ENCODE peak calls at places on chromosomes 5 and 9, in five cellular contexts. One of them, this sample, is unnamed.

GRCh38 chr9:21964925-21965385 is 29.2 kb downstream of the CDKN2A start:
- DNase-seq in neural progenitor cell: peak; percentile 22
- DNase-seq in SK-N-SH: no peak
- DNase-seq in MM.1S: peak; percentile 13
- DNase-seq in HCT116: no peak
- DNase-seq in this sample: peak; percentile 13

GRCh38 chr5:121108725-121109124 is 644.6 kb downstream of the PRR16 start:
- DNase-seq in neural progenitor cell: peak; percentile 24
- DNase-seq in SK-N-SH: no peak
- DNase-seq in MM.1S: no peak
- DNase-seq in HCT116: no peak
- DNase-seq in this sample: peak; percentile 2

GRCh38 chr5:36442352-36442751 is 140.7 kb upstream of the RANBP3L start:
- DNase-seq in neural progenitor cell: no peak
- DNase-seq in SK-N-SH: no peak
- DNase-seq in MM.1S: no peak
- DNase-seq in HCT116: no peak
- DNase-seq in this sample: no peak

GRCh38 chr5:142998316-142998862 is 228.2 kb downstream of the ARHGAP26 start:
- DNase-seq in neural progenitor cell: peak; percentile 50
- DNase-seq in SK-N-SH: no peak
- DNase-seq in MM.1S: no peak
- DNase-seq in HCT116: no peak
- DNase-seq in this sample: no peak

GRCh38 chr9:95645992-95646391 is 129.2 kb upstream of the PTCH1 start:
- DNase-seq in neural progenitor cell: no peak
- DNase-seq in SK-N-SH: no peak
- DNase-seq in MM.1S: no peak
- DNase-seq in HCT116: no peak
- DNase-seq in this sample: peak; percentile 19

GRCh38 chr9:86405086-86405491 is 50.9 kb upstream of the TUT7 start:
- DNase-seq in neural progenitor cell: no peak
- DNase-seq in SK-N-SH: no peak
- DNase-seq in MM.1S: no peak
- DNase-seq in HCT116: no peak
- DNase-seq in this sample: no peak

GRCh38 chr5:142360607-142361120 is 35.8 kb upstream of the SPRY4 start:
- DNase-seq in neural progenitor cell: peak; percentile 56
- DNase-seq in SK-N-SH: peak; percentile 52
- DNase-seq in MM.1S: no peak
- DNase-seq in HCT116: peak; percentile 84
- DNase-seq in this sample: peak; percentile 75

GRCh38 chr5:179679014-179679674 is 1.7 kb downstream of the CBY3 start:
- DNase-seq in neural progenitor cell: peak; percentile 72
- DNase-seq in SK-N-SH: peak; percentile 66
- DNase-seq in MM.1S: no peak
- DNase-seq in HCT116: no peak
- DNase-seq in this sample: no peak

GRCh38 chr5:151202381-151203139 is 21.3 kb downstream of the CCDC69 start:
- DNase-seq in neural progenitor cell: no peak
- DNase-seq in SK-N-SH: no peak
- DNase-seq in MM.1S: no peak
- DNase-seq in HCT116: peak; percentile 71
- DNase-seq in this sample: peak; percentile 94

GRCh38 chr5:38060354-38060753 is 198.0 kb upstream of the EGFLAM start:
- DNase-seq in neural progenitor cell: no peak
- DNase-seq in SK-N-SH: no peak
- DNase-seq in MM.1S: no peak
- DNase-seq in HCT116: no peak
- DNase-seq in this sample: peak; percentile 58

GRCh38 chr5:136020383-136021015 is 8.3 kb upstream of the TGFBI start:
- DNase-seq in neural progenitor cell: no peak
- DNase-seq in SK-N-SH: peak; percentile 41
- DNase-seq in MM.1S: no peak
- DNase-seq in HCT116: peak; percentile 54
- DNase-seq in this sample: peak; percentile 96

GRCh38 chr9:87876708-87877107 is 6.0 kb upstream of the SPATA31E1 start:
- DNase-seq in neural progenitor cell: no peak
- DNase-seq in SK-N-SH: no peak
- DNase-seq in MM.1S: no peak
- DNase-seq in HCT116: no peak
- DNase-seq in this sample: no peak

GRCh38 chr5:14510156-14510734 is 71.3 kb upstream of the OTULINL start:
- DNase-seq in neural progenitor cell: no peak
- DNase-seq in SK-N-SH: no peak
- DNase-seq in MM.1S: no peak
- DNase-seq in HCT116: no peak
- DNase-seq in this sample: no peak

DNA sequence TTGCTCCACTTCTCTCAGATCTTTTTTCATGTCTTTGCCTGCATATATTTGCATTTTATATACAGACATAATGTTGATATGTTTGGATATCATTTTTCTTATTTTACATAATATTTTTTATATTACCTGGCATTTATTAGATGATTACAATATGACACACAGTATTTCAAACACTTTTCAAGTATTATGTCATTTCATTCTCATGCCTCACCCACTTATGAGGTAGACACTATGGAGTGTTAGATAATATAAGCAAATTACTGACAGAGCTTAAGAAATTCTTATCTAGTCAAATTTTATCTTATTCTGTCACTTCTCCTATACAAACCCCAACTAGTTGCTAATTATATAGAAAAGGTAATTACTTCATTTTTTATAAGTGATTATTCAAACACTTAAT is 11.1 kb downstream of the LURAP1L start:
- DNase-seq in neural progenitor cell: no peak
- DNase-seq in SK-N-SH: no peak
- DNase-seq in MM.1S: no peak
- DNase-seq in HCT116: no peak
- DNase-seq in this sample: no peak
- H3K4me1 ChIP-seq in neural progenitor cell: no peaks in the 10 kb centered on the region
- H3K4me1 ChIP-seq in SK-N-SH: no peaks in the 10 kb centered on the region
- H3K4me1 ChIP-seq in MM.1S: peaks cover 26% of the 10 kb centered on the region
- H3K4me1 ChIP-seq in HCT116: peaks cover 29% of the 10 kb centered on the region
- H3K4me1 ChIP-seq in this sample: peaks cover 34% of the 10 kb centered on the region

DNA sequence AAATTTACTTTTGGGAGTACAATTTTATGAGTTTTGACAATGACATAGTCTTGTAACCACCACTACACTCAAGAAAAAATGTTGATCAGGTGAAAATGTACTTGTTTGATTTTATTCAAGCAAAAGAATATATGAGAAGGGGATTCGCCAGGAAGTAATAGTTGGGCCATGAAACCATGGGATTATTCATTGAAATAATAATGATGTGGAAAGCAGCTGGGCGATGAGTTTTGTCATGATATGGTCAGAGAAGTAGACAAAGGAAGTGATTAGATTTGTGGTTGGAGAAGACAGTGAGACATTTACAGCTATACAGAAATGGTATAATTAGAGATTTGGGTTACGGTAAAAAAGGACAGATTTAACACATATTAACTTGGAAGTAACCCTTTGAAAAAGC is 11.2 kb downstream of the HMGCR start:
- DNase-seq in neural progenitor cell: no peak
- DNase-seq in SK-N-SH: no peak
- DNase-seq in MM.1S: no peak
- DNase-seq in HCT116: no peak
- DNase-seq in this sample: no peak
- TF ChIP-seq EZH2phosphoT487 in neural progenitor cell: no peak
- TF ChIP-seq EZH2phosphoT487 in SK-N-SH: no peak
- TF ChIP-seq EZH2phosphoT487 in MM.1S: no peak
- TF ChIP-seq EZH2phosphoT487 in HCT116: no peak
- TF ChIP-seq EZH2phosphoT487 in this sample: no peak

GRCh38 chr5:73857446-73857845 is 231.4 kb downstream of the ARHGEF28 start:
- DNase-seq in neural progenitor cell: no peak
- DNase-seq in SK-N-SH: no peak
- DNase-seq in MM.1S: no peak
- DNase-seq in HCT116: no peak
- DNase-seq in this sample: no peak
- H3K4me1 ChIP-seq in neural progenitor cell: no peaks in the 10 kb centered on the region
- H3K4me1 ChIP-seq in SK-N-SH: no peaks in the 10 kb centered on the region
- H3K4me1 ChIP-seq in MM.1S: peaks cover 8% of the 10 kb centered on the region
- H3K4me1 ChIP-seq in HCT116: peaks cover 7% of the 10 kb centered on the region
- H3K4me1 ChIP-seq in this sample: peaks cover 11% of the 10 kb centered on the region

GRCh38 chr9:127360205-127360604 is 36.8 kb upstream of the SLC2A8 start:
- DNase-seq in neural progenitor cell: no peak
- DNase-seq in SK-N-SH: no peak
- DNase-seq in MM.1S: no peak
- DNase-seq in HCT116: no peak
- DNase-seq in this sample: no peak
- TF ChIP-seq EZH2phosphoT487 in neural progenitor cell: no peak
- TF ChIP-seq EZH2phosphoT487 in SK-N-SH: no peak
- TF ChIP-seq EZH2phosphoT487 in MM.1S: no peak
- TF ChIP-seq EZH2phosphoT487 in HCT116: no peak
- TF ChIP-seq EZH2phosphoT487 in this sample: no peak

DNA sequence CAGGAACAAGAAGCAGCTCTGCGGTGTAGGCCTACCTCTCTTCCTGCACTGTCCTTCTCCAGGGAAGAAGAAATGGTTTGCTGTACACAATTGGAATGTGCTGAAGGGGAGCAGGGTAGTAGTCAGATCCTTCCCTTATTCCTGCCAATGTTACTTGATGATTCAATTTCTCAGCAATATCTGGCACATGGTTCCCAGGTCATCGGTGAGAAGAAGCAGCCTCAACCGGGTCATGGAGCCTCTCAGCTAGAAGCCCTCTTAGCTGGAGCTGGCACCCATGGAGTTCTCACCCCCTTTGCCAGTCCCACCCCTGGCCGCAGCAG is 36.9 kb downstream of the ACTBL2 start:
- DNase-seq in neural progenitor cell: no peak
- DNase-seq in SK-N-SH: no peak
- DNase-seq in MM.1S: no peak
- DNase-seq in HCT116: no peak
- DNase-seq in this sample: no peak
- H3K4me1 ChIP-seq in neural progenitor cell: peaks cover 6% of the 10 kb centered on the region
- H3K4me1 ChIP-seq in SK-N-SH: peaks cover 3% of the 10 kb centered on the region
- H3K4me1 ChIP-seq in MM.1S: no peaks in the 10 kb centered on the region
- H3K4me1 ChIP-seq in HCT116: peaks cover 22% of the 10 kb centered on the region
- H3K4me1 ChIP-seq in this sample: peaks cover 10% of the 10 kb centered on the region